ENCODE peak calls at places on chromosome 2, in ten cellular contexts. U, Y, L, W, F, T, V, K, C and J are unnamed samples. For H3K4me1, the result is how much of the 10 kb centered on the place peaks cover.

GRCh38 chr2:166234112-166234846 is 106.5 kb upstream of the SCN1A start:
- DNase-seq in U (no peak), Y (no peak), L (no peak), W (no peak), F (no peak), T (no peak), V (no peak), K (no peak), C (no peak), J (no peak)

GRCh38 chr2:53473762-53474161 is 293.8 kb upstream of the CHAC2 start:
- DNase-seq in U (no peak), Y (no peak), L (no peak), W (no peak), F (no peak), T (no peak), V (no peak), K (no peak), C (no peak), J (no peak)

GRCh38 chr2:86360781-86361180 is 23.4 kb upstream of the REEP1 start:
- DNase-seq in U (no peak), Y (no peak), L (no peak), W (no peak), F (no peak), T (no peak), V (no peak), K (no peak), C (peak), J (no peak)

GRCh38 chr2:149606251-149606811 is 18.8 kb upstream of the MMADHC start:
- DNase-seq in U (no peak), Y (no peak), L (no peak), W (no peak), F (no peak), T (no peak), V (no peak), K (no peak), C (no peak), J (no peak)

GRCh38 chr2:39849982-39850526 is 71.0 kb upstream of the THUMPD2 start:
- DNase-seq in U (no peak), Y (no peak), L (no peak), W (peak), F (no peak), T (no peak), V (no peak), K (no peak), C (no peak), J (no peak)

GRCh38 chr2:191318037-191318728 is 73.0 kb downstream of the MYO1B start:
- DNase-seq in U (peak), Y (peak), L (no peak), W (no peak), F (no peak), T (no peak), V (peak), K (no peak), C (no peak), J (no peak)

GRCh38 chr2:21022792-21023367 is 21.0 kb downstream of the APOB start:
- DNase-seq in U (no peak), Y (no peak), L (no peak), W (no peak), F (no peak), T (no peak), V (no peak), K (no peak), C (no peak), J (no peak)

GRCh38 chr2:23390152-23390551 is 5.2 kb downstream of the KLHL29 start:
- DNase-seq in U (no peak), Y (no peak), L (no peak), W (no peak), F (no peak), T (no peak), V (no peak), K (no peak), C (no peak), J (no peak)

DNA sequence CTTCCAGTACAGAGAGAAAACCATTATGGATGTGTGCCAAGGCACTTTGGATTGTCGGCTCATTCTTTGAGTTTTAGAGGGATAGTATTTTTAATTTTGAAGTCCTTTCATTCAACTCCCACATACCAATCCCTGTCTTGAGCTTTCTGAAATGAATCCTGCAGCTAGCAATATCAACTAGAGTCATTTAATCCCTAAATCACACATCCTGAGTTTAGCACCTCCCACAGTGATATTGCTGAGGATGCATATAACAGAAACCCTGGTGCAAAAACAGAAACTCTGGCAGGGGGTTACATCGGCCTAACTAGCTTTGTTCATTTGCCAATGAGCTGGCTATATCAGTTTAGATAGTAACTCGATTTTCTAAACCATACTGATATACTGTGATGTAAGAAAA is 427.3 kb downstream of the LRP1B start:
- DNase-seq in U (no peak), Y (no peak), L (no peak), W (no peak), F (no peak), T (no peak), V (no peak), K (no peak), C (no peak), J (no peak)
- H3K4me1 ChIP-seq in U (under half), Y (under half), L (under half), W (under half), F (under half), T (under half), V (under half), K (under half), C (under half), J (under half)

GRCh38 chr2:217930783-217931563 is 71.8 kb downstream of the TNS1 start:
- DNase-seq in U (no peak), Y (no peak), L (no peak), W (no peak), F (no peak), T (no peak), V (no peak), K (no peak), C (no peak), J (no peak)
- H3K4me1 ChIP-seq in U (under half), Y (half or more), L (half or more), W (under half), F (under half), T (half or more), V (half or more), K (under half), C (under half), J (under half)

GRCh38 chr2:143163499-143163898 is 34.3 kb downstream of the ARHGAP15 start:
- DNase-seq in U (no peak), Y (no peak), L (no peak), W (no peak), F (no peak), T (no peak), V (no peak), K (no peak), C (no peak), J (no peak)
- H3K4me1 ChIP-seq in U (under half), Y (under half), L (under half), W (under half), F (half or more), T (under half), V (under half), K (under half), C (under half), J (half or more)

GRCh38 chr2:240898731-240899467 is 2.9 kb upstream of the MAB21L4 start:
- DNase-seq in U (no peak), Y (peak), L (no peak), W (no peak), F (no peak), T (no peak), V (no peak), K (no peak), C (no peak), J (no peak)
- H3K4me1 ChIP-seq in U (under half), Y (under half), L (under half), W (under half), F (under half), T (under half), V (under half), K (under half), C (under half), J (under half)

DNA sequence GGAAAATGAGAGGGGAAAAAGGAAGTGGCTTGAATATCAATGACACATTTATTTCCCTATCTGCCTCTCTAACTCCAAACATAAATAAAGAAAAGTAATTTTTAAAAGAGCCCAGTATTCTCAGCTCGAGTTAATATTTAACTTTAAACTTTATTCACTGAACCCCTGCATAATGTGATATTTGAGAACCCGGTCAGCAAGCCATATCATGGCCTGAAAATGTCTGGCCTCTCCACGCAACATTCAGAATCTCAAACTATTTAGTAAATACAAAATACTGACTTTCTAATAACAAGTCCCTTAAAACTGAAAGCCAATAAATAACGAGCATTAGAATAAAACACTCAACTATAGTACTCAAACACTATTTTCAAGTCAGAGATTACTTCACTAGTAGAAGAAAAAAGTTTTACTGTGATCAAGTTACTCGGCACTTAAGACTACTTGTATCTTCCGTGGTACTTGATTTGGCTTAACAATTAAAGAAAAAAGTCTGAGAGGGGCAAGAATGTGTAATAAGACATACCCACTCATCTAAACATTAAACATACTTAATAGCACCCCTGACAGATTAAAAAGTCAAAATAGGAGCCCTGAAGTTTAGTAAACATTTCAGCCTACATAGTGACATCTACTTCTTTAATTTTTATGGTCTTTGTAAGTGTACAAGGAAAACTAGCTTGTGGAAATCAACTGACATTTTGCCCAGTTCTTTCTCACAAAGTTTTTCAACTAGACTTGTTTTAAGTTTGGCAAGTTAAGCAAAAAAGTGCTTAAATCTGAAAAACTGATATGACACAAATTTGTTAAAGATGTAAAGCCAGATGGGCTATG is 38.3 kb downstream of the RTN4 start:
- DNase-seq in U (no peak), Y (no peak), L (no peak), W (no peak), F (no peak), T (no peak), V (no peak), K (no peak), C (no peak), J (no peak)
- H3K4me1 ChIP-seq in U (under half), Y (half or more), L (half or more), W (under half), F (under half), T (under half), V (half or more), K (half or more), C (under half), J (under half)

DNA sequence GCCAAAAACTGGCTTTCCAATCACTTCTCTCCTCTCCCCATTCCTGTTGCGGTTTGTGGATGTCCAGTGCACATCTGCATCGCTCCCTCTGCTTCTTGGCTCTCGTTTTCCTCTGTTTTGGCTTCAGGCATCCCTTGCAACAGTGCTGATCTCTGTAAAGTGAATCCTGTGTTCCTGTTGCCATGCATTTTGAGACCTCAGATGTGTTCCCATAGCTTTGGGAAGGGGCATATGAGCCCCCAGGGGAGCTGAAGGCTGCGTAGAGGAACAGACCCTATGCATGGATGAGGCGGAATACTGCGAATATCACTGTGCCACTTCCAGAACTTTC is 168.4 kb upstream of the HAAO start:
- DNase-seq in U (no peak), Y (no peak), L (no peak), W (no peak), F (no peak), T (no peak), V (no peak), K (no peak), C (no peak), J (no peak)
- H3K4me1 ChIP-seq in U (under half), Y (half or more), L (half or more), W (under half), F (under half), T (under half), V (half or more), K (under half), C (under half), J (under half)

GRCh38 chr2:236748801-236749200 is 179.2 kb downstream of the ACKR3 start:
- DNase-seq in U (no peak), Y (peak), L (no peak), W (no peak), F (no peak), T (no peak), V (peak), K (no peak), C (peak), J (no peak)

GRCh38 chr2:236748385-236748784 is 178.8 kb downstream of the ACKR3 start:
- DNase-seq in U (no peak), Y (peak), L (no peak), W (no peak), F (no peak), T (no peak), V (peak), K (no peak), C (no peak), J (no peak)

GRCh38 chr2:236746833-236747232 is 177.2 kb downstream of the ACKR3 start:
- DNase-seq in U (no peak), Y (no peak), L (no peak), W (no peak), F (no peak), T (no peak), V (peak), K (no peak), C (no peak), J (no peak)

GRCh38 chr2:236747426-236747825 is 177.8 kb downstream of the ACKR3 start:
- DNase-seq in U (no peak), Y (no peak), L (no peak), W (no peak), F (no peak), T (no peak), V (peak), K (no peak), C (no peak), J (no peak)

DNA sequence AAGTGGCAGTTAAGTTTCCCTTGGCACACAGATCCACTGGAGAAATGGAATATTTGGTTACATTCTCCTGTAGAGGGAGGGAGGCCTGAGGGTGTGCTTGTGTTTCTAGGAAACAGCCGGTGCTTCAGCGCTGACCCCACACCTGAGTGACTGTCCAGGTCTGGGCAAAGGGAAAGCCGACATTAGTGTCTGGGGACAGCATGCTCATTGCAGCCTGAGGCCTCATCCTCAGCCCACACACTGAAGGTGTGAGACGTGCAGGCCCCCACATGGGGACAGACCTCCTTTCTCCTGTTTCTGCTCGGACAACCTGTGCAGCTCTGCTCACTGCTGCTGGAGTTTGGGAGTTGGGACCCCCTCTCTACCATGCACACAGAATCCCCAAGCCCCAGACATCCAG is 178.3 kb downstream of the ACKR3 start:
- DNase-seq in U (no peak), Y (no peak), L (no peak), W (no peak), F (no peak), T (no peak), V (peak), K (no peak), C (no peak), J (no peak)
- H3K4me1 ChIP-seq in U (under half), Y (under half), L (under half), W (under half), F (under half), T (under half), V (under half), K (under half), C (under half), J (under half)

GRCh38 chr2:97715951-97716694 is 2.7 kb downstream of the ZAP70 start:
- DNase-seq in U (no peak), Y (no peak), L (peak), W (no peak), F (no peak), T (no peak), V (peak), K (no peak), C (no peak), J (no peak)
- H3K4me1 ChIP-seq in U (under half), Y (under half), L (under half), W (under half), F (half or more), T (under half), V (under half), K (under half), C (under half), J (half or more)